ENCODE peak calls at places on chromosomes 3 and 15, in four cellular contexts. C is GM20000, Q is NB4, S is AG10803. K is an unnamed sample.

GRCh38 chr3:160773722-160774121 is 17.7 kb downstream of the PPM1L start:
- DNase-seq in C (no peak), Q (no peak), S (no peak), K (no peak)

GRCh38 chr3:184040010-184040409 is 8.5 kb downstream of the HTR3D start:
- DNase-seq in C (no peak), Q (peak; percentile 28), S (peak; percentile 38), K (no peak)

GRCh38 chr3:8608041-8608790 is 36.4 kb downstream of the SSUH2 start:
- DNase-seq in C (no peak), Q (no peak), S (no peak), K (peak; percentile 71)

GRCh38 chr15:64699767-64700388 is 75.5 kb downstream of the RBPMS2 start:
- DNase-seq in C (no peak), Q (no peak), S (peak; percentile 39), K (no peak)

GRCh38 chr3:98961161-98962155 is 60.0 kb upstream of the DCBLD2 start:
- DNase-seq in C (no peak), Q (no peak), S (peak; percentile 73), K (no peak)

GRCh38 chr3:151460774-151461450 is at the start of gene IGSF10:
- DNase-seq in C (no peak), Q (no peak), S (no peak), K (no peak)

GRCh38 chr3:50211930-50212329 is 6.9 kb downstream of the SLC38A3 start:
- DNase-seq in C (no peak), Q (peak; percentile 93), S (peak; percentile 55), K (no peak)

GRCh38 chr15:31090741-31091140 is 10.8 kb downstream of the TRPM1 start:
- DNase-seq in C (no peak), Q (no peak), S (no peak), K (no peak)

GRCh38 chr3:114093596-114093995 is 37.1 kb downstream of the QTRT2 start:
- DNase-seq in C (no peak), Q (peak; percentile 15), S (peak; percentile 79), K (no peak)

GRCh38 chr3:188242426-188243123 is 88.6 kb downstream of the LPP start:
- DNase-seq in C (no peak), Q (no peak), S (no peak), K (no peak)

GRCh38 chr3:152307829-152308474 is 39.2 kb downstream of the MBNL1 start:
- DNase-seq in C (no peak), Q (no peak), S (no peak), K (no peak)

GRCh38 chr3:107816082-107816481 is 274.7 kb downstream of the CD47 start:
- DNase-seq in C (no peak), Q (no peak), S (no peak), K (no peak)

GRCh38 chr15:80611543-80612080 is 83.5 kb upstream of the ABHD17C start:
- DNase-seq in C (no peak), Q (no peak), S (no peak), K (peak; percentile 63)

GRCh38 chr15:68930268-68931022 is at the start of gene SPESP1:
- DNase-seq in C (no peak), Q (no peak), S (peak; percentile 72), K (no peak)

GRCh38 chr3:118760611-118761606 is 273.7 kb downstream of the IGSF11 start:
- DNase-seq in C (no peak), Q (no peak), S (no peak), K (no peak)

GRCh38 chr3:180977498-180977897 is 12.0 kb downstream of the DNAJC19 start:
- DNase-seq in C (no peak), Q (no peak), S (no peak), K (no peak)

GRCh38 chr15:26972636-26973035 is 1.7 kb downstream of the GABRG3 start:
- DNase-seq in C (no peak), Q (no peak), S (no peak), K (no peak)

GRCh38 chr3:4350789-4351163 is 47.6 kb downstream of the SETMAR start:
- DNase-seq in C (peak; percentile 61), Q (peak; percentile 69), S (peak; percentile 67), K (no peak)

GRCh38 chr3:127675651-127676391 is 3.1 kb downstream of the ABTB1 start:
- DNase-seq in C (no peak), Q (no peak), S (no peak), K (peak; percentile 71)

GRCh38 chr3:69212411-69213160 is 90.2 kb upstream of the LMOD3 start:
- DNase-seq in C (peak; percentile 7), Q (peak; percentile 80), S (peak; percentile 44), K (no peak)

GRCh38 chr3:190305406-190305805 is 16.8 kb downstream of the CLDN1 start:
- DNase-seq in C (no peak), Q (no peak), S (peak; percentile 46), K (no peak)

GRCh38 chr3:49357466-49358216 is 512 bp downstream of the GPX1 start:
- DNase-seq in C (no peak), Q (peak; percentile 63), S (peak; percentile 90), K (peak; percentile 87)

GRCh38 chr3:52004158-52004787 is 8.6 kb upstream of the RPL29 start:
- DNase-seq in C (no peak), Q (peak; percentile 85), S (peak; percentile 35), K (no peak)

GRCh38 chr15:64046347-64047153 is at the start of gene DAPK2:
- DNase-seq in C (peak; percentile 95), Q (peak; percentile 80), S (peak; percentile 58), K (peak; percentile 93)

GRCh38 chr15:76930831-76931396 is 635 bp upstream of the RCN2 start:
- DNase-seq in C (no peak), Q (no peak), S (no peak), K (no peak)

GRCh38 chr3:29335438-29335837 is 54.6 kb downstream of the RBMS3 start:
- DNase-seq in C (no peak), Q (no peak), S (peak; percentile 99), K (peak; percentile 91)

GRCh38 chr3:173876476-173876875 is 478.9 kb downstream of the NLGN1 start:
- DNase-seq in C (no peak), Q (no peak), S (no peak), K (no peak)

GRCh38 chr15:53453253-53454105 is 306.0 kb downstream of the WDR72 start:
- DNase-seq in C (no peak), Q (no peak), S (no peak), K (no peak)

GRCh38 chr15:98903377-98904018 is 104.1 kb downstream of the PGPEP1L start:
- DNase-seq in C (no peak), Q (no peak), S (peak; percentile 57), K (no peak)

GRCh38 chr3:188916934-188917391 is 254.8 kb upstream of the TPRG1 start:
- DNase-seq in C (no peak), Q (no peak), S (no peak), K (no peak)

GRCh38 chr15:51237816-51238215 is 100.6 kb downstream of the CYP19A1 start:
- DNase-seq in C (no peak), Q (no peak), S (no peak), K (no peak)

GRCh38 chr3:109045271-109046051 is 72.5 kb downstream of the MORC1 start:
- DNase-seq in C (no peak), Q (no peak), S (no peak), K (no peak)

GRCh38 chr15:40992241-40992741 is 39.0 kb downstream of the CHAC1 start:
- DNase-seq in C (no peak), Q (no peak), S (peak; percentile 30), K (no peak)

GRCh38 chr3:31793821-31794220 is 187.2 kb downstream of the OSBPL10 start:
- DNase-seq in C (no peak), Q (no peak), S (no peak), K (no peak)

DNA sequence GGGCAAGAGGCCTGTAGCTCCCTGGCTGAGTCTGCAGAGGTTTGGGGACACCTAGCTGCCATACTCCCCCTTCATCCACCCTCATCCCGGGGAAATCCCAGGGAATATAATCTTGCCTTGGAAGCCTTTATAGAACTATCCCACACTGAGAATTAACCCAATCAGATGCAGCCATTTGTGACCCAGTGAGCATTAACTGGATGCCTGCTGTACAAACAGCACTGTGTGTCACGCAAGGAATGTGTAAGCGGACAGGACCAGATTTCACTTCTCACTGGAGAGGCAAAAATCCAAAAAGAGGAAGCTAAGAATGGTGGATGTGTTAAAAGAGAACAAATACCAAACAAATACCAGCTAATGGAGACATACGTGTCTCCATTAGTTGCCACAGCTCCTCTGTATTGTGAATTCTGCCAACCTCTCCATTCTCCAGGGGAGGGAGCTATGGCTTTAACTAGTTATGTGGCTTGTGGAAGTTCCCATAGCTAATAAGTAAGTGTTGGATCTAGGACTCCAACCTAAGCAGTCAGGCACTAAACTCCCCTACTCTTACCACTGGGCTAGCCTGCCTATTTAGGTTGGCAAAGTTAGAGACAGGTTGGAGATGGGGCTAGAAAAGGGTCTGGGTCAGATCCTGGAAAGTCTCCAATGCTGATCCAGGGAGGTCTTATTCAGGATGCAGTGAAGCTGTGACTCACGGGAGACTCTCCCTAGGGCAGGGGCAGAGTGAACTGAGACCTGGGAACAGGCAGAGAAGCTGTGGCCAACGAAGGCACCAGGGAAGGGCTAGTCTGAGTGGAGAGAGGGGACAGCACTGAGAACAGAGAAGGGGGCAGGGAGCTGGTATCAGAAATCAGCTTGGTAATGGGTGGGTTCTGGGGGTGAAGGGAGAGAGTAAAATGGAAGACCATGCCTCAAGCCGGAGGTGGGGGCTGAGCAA is 2.5 kb downstream of the LTF start:
- DNase-seq in C (no peak), Q (peak; percentile 22), S (peak; percentile 33), K (peak; percentile 36)
- TF ChIP-seq CTCF in C (no peak), Q (no peak), S (peak; percentile 45), K (no peak)

DNA sequence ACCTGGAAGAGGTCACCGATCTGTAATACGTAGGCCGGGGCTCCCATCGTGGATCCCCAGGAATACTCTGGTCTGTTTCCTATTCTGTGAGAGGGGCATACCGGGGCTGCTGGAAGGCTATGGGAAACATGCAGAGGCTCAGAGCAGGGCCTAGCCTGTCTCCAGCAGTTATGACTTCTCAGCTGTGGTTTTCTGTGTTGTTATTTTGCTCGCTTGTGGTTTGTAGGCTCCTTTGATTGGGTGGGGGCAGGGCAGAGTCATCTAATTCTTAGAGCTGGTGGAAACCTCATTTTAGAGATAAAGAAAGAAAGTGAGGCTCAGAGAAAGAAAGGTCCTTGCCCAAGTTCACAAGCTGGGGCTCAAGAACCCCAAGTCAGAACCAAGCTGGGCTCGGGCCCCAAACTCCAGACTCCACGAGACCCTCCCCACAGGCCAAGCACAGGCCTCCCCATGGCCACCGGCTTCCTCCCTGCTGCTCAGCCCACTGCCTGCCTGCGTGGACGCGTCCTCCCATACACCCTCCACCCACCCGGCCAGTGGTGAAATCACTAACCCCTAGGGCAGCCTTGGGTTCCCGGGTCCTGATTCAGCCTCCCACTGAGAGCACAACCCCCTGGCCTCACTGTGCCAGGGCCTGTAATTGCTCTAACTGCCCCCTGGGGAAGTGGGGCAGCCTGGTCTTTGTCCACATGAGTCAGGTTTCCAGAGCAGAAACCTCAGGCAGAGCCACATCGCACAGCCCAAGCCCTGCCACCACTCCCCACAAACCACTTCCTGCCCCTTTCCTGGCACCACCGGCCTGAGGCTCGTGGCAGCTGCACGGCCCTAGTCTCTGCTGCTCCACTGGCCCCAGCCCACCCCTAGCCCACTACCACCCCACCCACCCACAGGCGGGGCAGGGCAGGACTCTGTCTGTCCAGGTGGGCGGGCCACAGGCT is 270.8 kb downstream of the UACA start:
- DNase-seq in C (peak; percentile 70), Q (peak; percentile 98), S (peak; percentile 91), K (no peak)
- TF ChIP-seq CTCF in C (no peak), Q (no peak), S (peak; percentile 17), K (no peak)

DNA sequence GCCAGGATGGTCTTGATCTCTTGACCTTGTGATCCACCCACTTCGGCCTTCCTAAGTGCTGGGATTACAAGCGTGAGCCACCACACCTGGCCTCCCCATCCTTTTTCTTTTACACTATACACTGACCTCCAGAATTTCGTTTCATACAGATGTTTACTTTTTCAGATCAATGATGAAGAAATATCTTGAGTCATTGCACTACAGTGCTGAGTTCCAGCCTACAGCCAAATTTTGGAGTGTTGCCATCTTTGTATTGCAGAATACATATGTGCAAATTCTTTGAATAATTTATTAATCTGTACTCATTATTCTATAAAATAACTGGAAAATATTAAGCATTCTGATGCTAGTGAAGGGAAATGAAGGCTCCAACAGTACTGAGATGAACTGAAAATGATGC is 12.5 kb downstream of the ZPLD1 start:
- DNase-seq in C (no peak), Q (no peak), S (peak; percentile 1), K (no peak)
- TF ChIP-seq CTCF in C (no peak), Q (no peak), S (no peak), K (no peak)

GRCh38 chr3:64667887-64668581 is 19.8 kb downstream of the ADAMTS9 start:
- DNase-seq in C (no peak), Q (no peak), S (no peak), K (no peak)
- TF ChIP-seq CTCF in C (no peak), Q (no peak), S (no peak), K (no peak)